ENCODE peak calls at places on chromosome 10, in ten cellular contexts. W is bronchial epithelial cell, Y is hepatocyte, M is mammary epithelial cell, I is neural progenitor cell, Q is Calu3, F is AG04449, T is activated B cell treated with CpG ODN at 0.5 μM for 24 hours, H is neural crest cell, X is GM13976. G is an unnamed sample.

GRCh38 chr10:88493676-88494483 is 89.2 kb downstream of the RNLS start:
- DNase-seq in Q (no peak), T (no peak), I (no peak), X (no peak), M (no peak), Y (no peak), F (peak), H (no peak), W (no peak), G (no peak)

GRCh38 chr10:114556236-114557122 is 101.6 kb downstream of the ABLIM1 start:
- DNase-seq in T (no peak), W (no peak), Q (no peak), H (no peak), Y (no peak), M (no peak), I (no peak), X (no peak), F (no peak), G (no peak)

GRCh38 chr10:131277969-131278368 is 33.6 kb downstream of the TCERG1L start:
- DNase-seq in Y (no peak), M (no peak), I (no peak), F (no peak), Q (no peak), H (no peak), T (no peak), W (no peak), X (no peak), G (no peak)

GRCh38 chr10:43137971-43138756 is at the start of gene CSGALNACT2:
- DNase-seq in I (peak), Q (peak), T (peak), H (peak), Y (peak), X (peak), M (peak), W (peak), F (no peak), G (peak)

GRCh38 chr10:71382757-71383156 is 14.0 kb upstream of the CDH23 start:
- DNase-seq in F (no peak), Q (no peak), M (no peak), W (no peak), X (no peak), Y (no peak), I (no peak), T (no peak), H (no peak), G (no peak)

GRCh38 chr10:95289921-95290421 is 832 bp downstream of the PDLIM1 start:
- DNase-seq in Q (no peak), M (no peak), F (no peak), W (no peak), H (no peak), Y (no peak), T (no peak), I (no peak), X (no peak), G (no peak)

GRCh38 chr10:77552252-77552651 is 85.4 kb downstream of the KCNMA1 start:
- DNase-seq in X (no peak), Y (no peak), H (no peak), T (no peak), I (no peak), W (no peak), M (no peak), Q (no peak), F (no peak), G (no peak)

GRCh38 chr10:79149662-79150443 is 81.1 kb downstream of the ZMIZ1 start:
- DNase-seq in Y (peak), H (no peak), M (peak), W (peak), Q (peak), I (peak), X (peak), F (no peak), T (no peak), G (peak)

GRCh38 chr10:33897255-33897893 is 562.9 kb upstream of the NRP1 start:
- DNase-seq in Q (no peak), H (no peak), M (peak), F (no peak), X (no peak), Y (no peak), T (no peak), W (peak), I (no peak), G (no peak)

GRCh38 chr10:25142465-25142864 is 32.3 kb upstream of the GPR158 start:
- DNase-seq in F (no peak), I (no peak), T (no peak), X (no peak), W (no peak), H (no peak), Q (no peak), M (no peak), Y (no peak), G (no peak)

DNA sequence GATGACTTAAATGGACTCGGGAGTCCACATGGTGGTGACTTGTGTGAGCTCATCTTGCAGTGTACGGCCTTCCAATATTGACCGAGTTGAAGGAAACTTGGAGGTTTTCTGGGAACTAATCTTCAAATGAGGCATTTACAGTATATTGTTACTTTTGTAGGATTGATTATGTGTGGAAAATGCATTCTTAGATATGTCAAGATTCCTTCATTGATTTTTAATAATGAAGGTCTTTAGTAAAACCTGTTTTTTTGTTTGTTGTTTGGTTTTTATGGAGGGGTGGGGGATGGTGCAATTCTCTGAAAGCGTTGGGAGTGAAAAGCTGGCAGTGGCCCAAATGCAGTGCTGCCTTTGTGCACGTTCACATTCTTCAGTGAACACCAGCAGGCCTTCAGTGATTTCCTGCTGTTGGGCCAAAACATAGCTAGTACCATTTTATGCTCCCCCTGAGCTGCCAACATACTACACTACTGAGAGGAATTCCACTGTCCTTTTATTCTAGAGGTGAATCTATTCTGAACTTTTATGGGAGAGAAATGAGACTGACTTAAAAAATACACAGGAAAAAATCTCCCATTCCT is 50.4 kb downstream of the CCNY start:
- DNase-seq in X (no peak), I (peak), F (no peak), T (no peak), Q (peak), M (no peak), Y (peak), W (peak), H (no peak), G (peak)
- TF ChIP-seq CTCF in X (no peak), I (no peak), F (no peak), T (no peak), Q (no peak), M (no peak), Y (no peak), W (no peak), H (no peak), G (no peak)

GRCh38 chr10:12549297-12549696 is 199.9 kb downstream of the CAMK1D start:
- DNase-seq in H (no peak), M (no peak), F (no peak), I (no peak), T (no peak), Q (peak), W (no peak), X (no peak), Y (no peak), G (peak)
- TF ChIP-seq CTCF in H (no peak), M (no peak), F (no peak), I (no peak), T (no peak), Q (no peak), W (no peak), X (no peak), Y (no peak), G (peak)

DNA sequence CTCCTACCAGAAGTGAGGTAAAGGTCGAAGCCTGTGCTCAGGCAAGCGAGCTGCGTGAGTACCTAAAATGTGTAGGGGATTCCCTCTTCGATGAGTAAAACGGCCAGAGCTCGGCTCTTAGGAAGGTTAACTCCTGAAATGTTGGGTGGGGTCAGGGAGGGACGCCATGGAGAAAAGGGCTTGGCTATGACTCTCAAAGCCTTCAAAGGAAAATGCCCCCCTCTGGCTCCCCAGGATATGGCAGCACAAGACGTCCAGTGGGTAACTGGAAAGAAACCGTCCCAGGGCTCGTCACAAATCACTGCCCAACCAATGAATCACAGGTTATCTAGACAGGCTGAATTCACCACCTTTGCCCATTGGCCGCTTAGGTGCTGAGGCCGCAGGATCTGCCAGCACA is 58.0 kb downstream of the CALML3 start:
- DNase-seq in T (peak), F (no peak), X (no peak), I (peak), H (no peak), W (no peak), M (no peak), Y (no peak), Q (no peak), G (no peak)
- TF ChIP-seq CTCF in T (no peak), F (no peak), X (no peak), I (peak), H (no peak), W (no peak), M (no peak), Y (peak), Q (no peak), G (no peak)

GRCh38 chr10:48996-49395 is at the start of gene TUBB8:
- DNase-seq in Y (no peak), I (no peak), X (no peak), W (no peak), T (no peak), M (no peak), H (no peak), Q (no peak), F (no peak), G (no peak)
- TF ChIP-seq CTCF in Y (no peak), I (no peak), X (no peak), W (no peak), T (no peak), M (no peak), H (no peak), Q (no peak), F (no peak), G (no peak)

G was measured in PC-3.